ENCODE peak calls at places on chromosomes 5 and 9, in five cellular contexts. Z is pancreas, V is body of pancreas, O is HCT116, B is mammary epithelial cell. X is an unnamed sample. For H3K36me3, the result is how much of the 10 kb centered on the place peaks cover.

GRCh38 chr9:116322521-116322920 is 168.9 kb downstream of the PAPPA start:
- DNase-seq in V (no peak), O (no peak), B (no peak), Z (no peak), X (peak)

GRCh38 chr5:146447734-146448380 is 724 bp downstream of the TCERG1 start:
- DNase-seq in V (peak), O (no peak), B (peak), Z (no peak), X (peak)

GRCh38 chr9:91421987-91422765 is 1.5 kb downstream of the NFIL3 start:
- DNase-seq in O (no peak), Z (no peak), B (peak), V (peak), X (peak)

GRCh38 chr5:90279091-90279490 is 130.5 kb downstream of the CETN3 start:
- DNase-seq in B (no peak), V (no peak), O (no peak), Z (no peak), X (peak)

GRCh38 chr9:99368341-99369326 is 146.6 kb downstream of the SEC61B start:
- DNase-seq in O (no peak), V (peak), B (peak), Z (no peak), X (peak)

GRCh38 chr5:55758231-55758630 is 20.4 kb downstream of the DDX4 start:
- DNase-seq in Z (no peak), B (no peak), V (no peak), O (no peak), X (no peak)

GRCh38 chr9:80157561-80157983 is 585.8 kb downstream of the TLE4 start:
- DNase-seq in B (no peak), O (no peak), Z (no peak), V (no peak), X (peak)

GRCh38 chr9:93589688-93590087 is 13.3 kb downstream of the PHF2 start:
- DNase-seq in Z (peak), O (no peak), B (no peak), V (peak), X (no peak)

GRCh38 chr5:151483176-151483575 is 35.8 kb downstream of the SLC36A1 start:
- DNase-seq in Z (no peak), O (no peak), V (peak), B (no peak), X (no peak)

GRCh38 chr5:111722016-111722591 is 34.9 kb downstream of the NREP start:
- DNase-seq in V (no peak), O (no peak), B (no peak), Z (no peak), X (no peak)

GRCh38 chr5:79001471-79001870 is 16.4 kb upstream of the ARSB start:
- DNase-seq in Z (no peak), V (no peak), B (no peak), O (no peak), X (no peak)

GRCh38 chr9:135788576-135789300 is 86.8 kb downstream of the KCNT1 start:
- DNase-seq in Z (no peak), B (no peak), V (no peak), O (no peak), X (no peak)

GRCh38 chr5:129001831-129002626 is 36.7 kb downstream of the SLC27A6 start:
- DNase-seq in O (no peak), V (no peak), Z (no peak), B (no peak), X (no peak)

GRCh38 chr9:109893222-109893621 is 113.2 kb downstream of the PALM2AKAP2 start:
- DNase-seq in V (no peak), B (no peak), Z (no peak), O (no peak), X (no peak)

GRCh38 chr9:88218721-88219120 is 80.4 kb upstream of the SPATA31C2 start:
- DNase-seq in B (no peak), O (no peak), V (no peak), Z (no peak), X (no peak)

GRCh38 chr5:77937015-77937908 is 161.1 kb upstream of the TBCA start:
- DNase-seq in Z (no peak), O (no peak), B (no peak), V (no peak), X (no peak)
- H3K27ac ChIP-seq in Z (no peak), O (no peak), B (no peak), V (no peak), X (no peak)

DNA sequence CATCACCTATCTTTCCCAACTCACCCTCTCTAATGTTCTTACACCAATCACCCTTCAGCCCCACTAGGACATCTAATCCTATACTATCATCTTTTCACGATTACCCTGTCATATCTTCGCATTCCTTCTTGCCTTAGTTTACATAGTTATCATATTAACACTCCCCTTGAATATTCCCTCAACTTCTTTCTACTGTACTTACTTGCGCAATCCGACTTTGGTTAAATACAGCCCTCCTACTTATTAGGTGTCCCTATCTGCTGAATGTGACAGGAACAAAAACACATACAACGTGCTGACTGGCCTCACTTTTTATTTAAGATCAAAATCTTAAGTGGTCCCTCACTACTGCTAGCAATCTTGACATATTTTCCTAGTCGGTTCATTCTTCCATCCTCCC is 19.5 kb upstream of the HK3 start:
- DNase-seq in O (no peak), V (no peak), B (no peak), Z (no peak), X (no peak)
- H3K36me3 ChIP-seq in O (under half), V (under half), B (under half), Z (under half), X (under half)

GRCh38 chr9:127885508-127886281 is 8.2 kb upstream of the AK1 start:
- DNase-seq in V (no peak), B (no peak), Z (no peak), O (no peak), X (no peak)
- H3K27ac ChIP-seq in V (peak), B (no peak), Z (peak), O (peak), X (peak)

GRCh38 chr9:124326378-124326777 is 68.6 kb downstream of the NEK6 start:
- DNase-seq in O (no peak), B (no peak), Z (no peak), V (no peak), X (no peak)
- H3K36me3 ChIP-seq in O (under half), B (under half), Z (under half), V (under half), X (under half)

GRCh38 chr9:120885968-120886367 is 9.0 kb upstream of the PHF19 start:
- DNase-seq in V (no peak), B (no peak), Z (no peak), O (no peak), X (no peak)

GRCh38 chr9:120890415-120891254 is 13.6 kb upstream of the PHF19 start:
- DNase-seq in Z (no peak), O (no peak), B (no peak), V (no peak), X (no peak)

GRCh38 chr9:120886490-120886967 is 9.5 kb upstream of the PHF19 start:
- DNase-seq in O (no peak), V (no peak), B (peak), Z (no peak), X (no peak)

GRCh38 chr9:120889606-120890396 is 12.8 kb upstream of the PHF19 start:
- DNase-seq in V (no peak), B (no peak), Z (no peak), O (no peak), X (no peak)

DNA sequence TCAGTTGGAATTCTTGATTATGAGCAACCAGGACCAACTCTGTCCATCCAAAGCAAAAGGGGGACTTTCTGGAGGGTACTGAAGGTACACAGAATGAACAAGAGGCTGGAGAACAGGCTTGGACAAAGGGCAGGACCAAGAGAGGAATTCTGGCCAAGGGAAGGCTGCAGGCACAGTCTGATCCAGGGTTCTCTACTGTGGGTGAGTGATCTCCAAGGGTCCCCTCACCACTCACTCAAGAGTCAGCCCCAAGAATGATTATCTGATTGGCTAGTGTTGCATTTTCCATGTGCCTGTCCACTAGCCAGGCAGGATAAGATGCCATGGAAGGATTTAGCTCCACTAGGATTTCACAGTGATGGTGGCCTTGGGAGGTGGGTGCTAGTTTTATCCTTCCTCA is 11.6 kb upstream of the PHF19 start:
- DNase-seq in Z (no peak), O (no peak), B (no peak), V (no peak), X (no peak)
- H3K27ac ChIP-seq in Z (no peak), O (no peak), B (no peak), V (no peak), X (no peak)

GRCh38 chr5:149328177-149328576 is 17.1 kb upstream of the GRPEL2 start:
- DNase-seq in O (no peak), Z (no peak), B (no peak), V (no peak), X (no peak)

GRCh38 chr5:149337746-149338145 is 7.6 kb upstream of the GRPEL2 start:
- DNase-seq in O (no peak), V (no peak), Z (no peak), B (no peak), X (no peak)

GRCh38 chr5:149338364-149338763 is 6.9 kb upstream of the GRPEL2 start:
- DNase-seq in B (no peak), Z (no peak), V (no peak), O (no peak), X (no peak)

GRCh38 chr5:149333711-149334443 is 11.4 kb upstream of the GRPEL2 start:
- DNase-seq in B (peak), V (no peak), O (no peak), Z (no peak), X (no peak)
- H3K36me3 ChIP-seq in B (under half), V (under half), O (under half), Z (under half), X (under half)

DNA sequence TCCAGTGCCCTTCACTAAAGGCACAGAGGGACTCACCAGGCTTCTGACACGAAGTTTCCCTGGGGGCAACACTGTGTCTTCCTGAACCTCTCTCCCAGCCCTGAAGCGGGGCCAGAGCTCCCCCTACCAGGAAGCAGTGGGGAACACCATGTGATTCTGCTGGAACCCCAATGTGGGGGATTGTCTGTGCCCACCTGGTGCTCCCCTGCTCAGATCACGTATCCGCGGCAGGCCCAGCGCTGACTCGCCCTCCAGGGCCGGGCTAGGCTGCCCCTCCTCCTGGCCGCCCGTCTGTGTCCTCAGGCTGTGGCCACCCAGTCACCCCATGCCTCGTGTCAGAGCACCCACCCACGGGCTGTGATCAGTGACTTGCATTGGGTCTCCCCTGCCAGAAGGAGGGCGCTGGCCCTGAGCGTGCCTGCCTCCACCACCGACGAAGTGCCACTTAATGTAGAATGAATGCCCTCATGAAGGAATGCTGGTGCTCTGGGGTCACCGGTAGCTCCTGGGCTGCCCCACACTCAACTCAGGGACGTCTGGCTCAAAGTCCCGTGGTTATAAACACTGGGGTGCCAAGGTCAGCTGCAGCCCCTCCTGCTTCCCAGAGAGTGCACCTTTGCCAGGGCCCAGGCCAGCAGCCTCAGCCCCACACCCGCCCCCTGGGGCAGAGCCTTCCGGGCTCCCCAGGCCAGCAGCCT is 22.1 kb downstream of the SARDH start:
- DNase-seq in O (no peak), Z (peak), B (no peak), V (no peak), X (peak)
- H3K27ac ChIP-seq in O (no peak), Z (no peak), B (no peak), V (peak), X (no peak)

GRCh38 chr9:131618071-131618479 is 72.8 kb downstream of the PRRT1B start:
- DNase-seq in V (peak), O (no peak), B (peak), Z (no peak), X (peak)
- H3K36me3 ChIP-seq in V (under half), O (under half), B (under half), Z (under half), X (under half)

GRCh38 chr5:68479524-68479923 is 264.0 kb downstream of the PIK3R1 start:
- DNase-seq in B (no peak), Z (no peak), V (no peak), O (no peak), X (no peak)
- H3K27ac ChIP-seq in B (no peak), Z (no peak), V (no peak), O (no peak), X (no peak)

GRCh38 chr9:133333566-133333965 is 2.4 kb downstream of the SURF6 start:
- DNase-seq in Z (peak), V (no peak), B (no peak), O (no peak), X (no peak)

GRCh38 chr9:133334161-133334560 is 1.8 kb downstream of the SURF6 start:
- DNase-seq in O (no peak), B (no peak), Z (peak), V (no peak), X (no peak)

GRCh38 chr9:133332381-133332730 is 3.6 kb downstream of the SURF6 start:
- DNase-seq in Z (no peak), V (no peak), O (no peak), B (no peak), X (no peak)

GRCh38 chr9:133331641-133332380 is 4.2 kb downstream of the SURF6 start:
- DNase-seq in Z (peak), B (no peak), O (no peak), V (no peak), X (no peak)

GRCh38 chr9:133333011-133333410 is 3.0 kb downstream of the SURF6 start:
- DNase-seq in O (no peak), Z (peak), B (no peak), V (no peak), X (no peak)
- H3K36me3 ChIP-seq in O (under half), Z (under half), B (under half), V (under half), X (under half)